ENCODE peak calls at places on chromosomes 2 and 18, in ten cellular contexts. C is endothelial cell of umbilical vein, Z is sigmoid colon, E is prostate gland, D is spleen, L is HCT116, Y is H1, G is stomach, O is transverse colon, I is esophagus muscularis mucosa. K is an unnamed sample.

GRCh38 chr2:190050001-190050400 is 12.5 kb downstream of the MSTN start:
- DNase-seq in C (no peak), Z (no peak), E (no peak), D (no peak), L (no peak), Y (no peak), G (no peak), O (no peak), I (no peak), K (no peak)

GRCh38 chr2:20424300-20425290 is 22.3 kb upstream of the RHOB start:
- DNase-seq in C (peak; percentile 51), Z (peak; percentile 76), E (no peak), D (peak; percentile 89), L (no peak), Y (no peak), G (peak; percentile 46), O (peak; percentile 67), I (no peak), K (no peak)

GRCh38 chr2:19312949-19313348 is 45.5 kb downstream of the OSR1 start:
- DNase-seq in C (peak; percentile 10), Z (no peak), E (no peak), D (no peak), L (peak; percentile 4), Y (no peak), G (peak; percentile 28), O (no peak), I (no peak), K (no peak)

GRCh38 chr2:231357931-231358330 is 37.6 kb upstream of the B3GNT7 start:
- DNase-seq in C (no peak), Z (peak; percentile 30), E (no peak), D (no peak), L (no peak), Y (no peak), G (no peak), O (no peak), I (no peak), K (peak; percentile 9)

GRCh38 chr2:105364436-105365139 is 27.2 kb downstream of the C2orf49 start:
- DNase-seq in C (no peak), Z (no peak), E (no peak), D (no peak), L (no peak), Y (no peak), G (no peak), O (no peak), I (peak; percentile 82), K (no peak)

GRCh38 chr2:26001743-26002341 is 19.5 kb upstream of the KIF3C start:
- DNase-seq in C (peak; percentile 55), Z (peak; percentile 90), E (peak; percentile 79), D (peak; percentile 74), L (no peak), Y (no peak), G (peak; percentile 91), O (peak; percentile 58), I (no peak), K (no peak)

GRCh38 chr2:227630322-227630721 is 13.0 kb downstream of the SCYGR4 start:
- DNase-seq in C (no peak), Z (no peak), E (no peak), D (no peak), L (no peak), Y (no peak), G (no peak), O (no peak), I (no peak), K (no peak)

GRCh38 chr2:98607104-98607503 is 1.2 kb downstream of the COA5 start:
- DNase-seq in C (no peak), Z (no peak), E (no peak), D (peak; percentile 47), L (no peak), Y (no peak), G (no peak), O (no peak), I (no peak), K (no peak)

GRCh38 chr18:22020127-22020866 is 149.1 kb upstream of the GATA6 start:
- DNase-seq in C (no peak), Z (no peak), E (no peak), D (no peak), L (no peak), Y (no peak), G (peak; percentile 51), O (peak; percentile 45), I (no peak), K (no peak)

GRCh38 chr2:70647873-70648481 is 94.4 kb upstream of the TGFA start:
- DNase-seq in C (peak; percentile 77), Z (no peak), E (peak; percentile 51), D (no peak), L (peak; percentile 55), Y (peak; percentile 95), G (peak; percentile 74), O (peak; percentile 72), I (no peak), K (peak; percentile 46)

GRCh38 chr2:75528221-75528977 is 32.3 kb downstream of the EVA1A start:
- DNase-seq in C (no peak), Z (no peak), E (no peak), D (no peak), L (no peak), Y (no peak), G (no peak), O (no peak), I (no peak), K (no peak)

GRCh38 chr2:231138699-231139098 is 13.9 kb upstream of the HTR2B start:
- DNase-seq in C (no peak), Z (no peak), E (peak; percentile 40), D (no peak), L (no peak), Y (no peak), G (no peak), O (no peak), I (no peak), K (no peak)

GRCh38 chr2:54666131-54666637 is 57.3 kb upstream of the EML6 start:
- DNase-seq in C (peak; percentile 19), Z (peak; percentile 89), E (peak; percentile 62), D (no peak), L (no peak), Y (no peak), G (peak; percentile 48), O (no peak), I (no peak), K (no peak)

GRCh38 chr2:64922482-64923384 is 66.5 kb upstream of the SLC1A4 start:
- DNase-seq in C (no peak), Z (peak; percentile 36), E (no peak), D (no peak), L (no peak), Y (no peak), G (no peak), O (no peak), I (no peak), K (no peak)
- TF ChIP-seq POLR2AphosphoS5 in C (no peak), Z (no peak), E (no peak), D (no peak), L (no peak), Y (no peak), G (no peak), O (no peak), I (no peak), K (no peak)

DNA sequence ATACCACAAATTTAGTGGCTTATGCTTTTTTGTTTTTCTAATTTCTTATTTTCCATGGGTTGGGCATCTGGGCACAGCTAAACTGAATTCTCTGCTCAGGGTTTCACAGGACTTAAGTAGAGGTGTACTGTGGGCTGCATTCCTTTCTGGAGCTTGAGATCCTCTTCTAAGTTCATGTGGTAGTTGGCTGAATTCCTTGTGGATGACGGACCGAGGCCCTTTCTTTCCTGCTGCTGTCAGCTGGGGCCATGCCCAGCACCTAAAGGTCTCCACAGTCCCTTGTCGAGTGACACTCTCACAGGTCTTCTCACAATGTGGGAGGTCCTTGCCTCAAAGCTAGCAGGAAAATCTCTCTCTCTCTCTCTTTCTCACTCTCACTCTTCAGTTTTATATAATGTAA is 433.5 kb upstream of the LRATD1 start:
- DNase-seq in C (no peak), Z (no peak), E (no peak), D (no peak), L (no peak), Y (no peak), G (no peak), O (no peak), I (no peak), K (no peak)
- TF ChIP-seq POLR2A in C (no peak), Z (no peak), E (no peak), D (no peak), L (no peak), Y (no peak), G (no peak), O (no peak), I (no peak), K (no peak)

GRCh38 chr2:113129519-113130078 is 2.2 kb downstream of the IL1RN start:
- DNase-seq in C (no peak), Z (no peak), E (no peak), D (no peak), L (no peak), Y (peak; percentile 7), G (no peak), O (no peak), I (peak; percentile 87), K (no peak)
- H3K4me3 ChIP-seq in C (no peak overlapping the region), Z (no peak overlapping the region), E (no peak overlapping the region), D (no peak overlapping the region), L (no peak overlapping the region), Y (no peak overlapping the region), G (peak overlapping the region; percentile 15), O (no peak overlapping the region), I (no peak overlapping the region), K (no peak overlapping the region)

DNA sequence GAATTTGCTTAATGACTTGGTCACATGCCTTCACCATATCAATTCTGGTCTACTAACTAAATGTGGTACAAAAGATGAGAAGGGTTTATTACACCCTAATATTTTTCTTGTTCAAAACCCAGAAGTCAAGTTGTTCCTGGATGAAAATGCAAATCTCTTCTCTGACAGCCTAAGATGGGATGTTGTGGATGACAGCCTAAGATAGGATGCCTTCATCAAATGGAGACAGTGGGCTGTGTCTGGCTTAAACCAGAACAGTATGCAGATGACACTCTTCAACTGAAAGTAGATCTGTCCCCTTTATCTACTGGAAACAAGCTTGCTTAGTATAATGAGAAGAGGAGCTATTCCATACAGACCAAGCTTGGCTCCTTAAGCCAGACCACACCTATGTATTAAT is 17.7 kb downstream of the NXPH2 start:
- DNase-seq in C (no peak), Z (no peak), E (no peak), D (no peak), L (no peak), Y (no peak), G (no peak), O (no peak), I (peak; percentile 14), K (no peak)
- TF ChIP-seq POLR2AphosphoS5 in C (no peak), Z (no peak), E (no peak), D (no peak), L (no peak), Y (no peak), G (no peak), O (no peak), I (no peak), K (no peak)

K was measured in breast epithelium.